ENCODE peak calls at places on chromosomes 13 and 19, in eight cellular contexts. M is omental fat pad, I is cardiac fibroblast, N is epithelial cell of esophagus, C is GM20000, W is sigmoid colon, L is stomach, J is kidney. H is an unnamed sample.

GRCh38 chr13:31394491-31394890 is 194.7 kb downstream of the B3GLCT start:
- DNase-seq in M (no peak), I (no peak), N (no peak), C (no peak), W (no peak), L (no peak), J (no peak), H (peak)

GRCh38 chr19:5624741-5625140 is 1.9 kb downstream of the SAFB start:
- DNase-seq in M (no peak), I (no peak), N (no peak), C (no peak), W (no peak), L (no peak), J (no peak), H (no peak)

GRCh38 chr13:44917589-44918322 is 71.5 kb downstream of the NUFIP1 start:
- DNase-seq in M (peak), I (peak), N (peak), C (peak), W (peak), L (peak), J (peak), H (peak)

GRCh38 chr13:46593403-46593802 is 40.4 kb downstream of the LRCH1 start:
- DNase-seq in M (no peak), I (no peak), N (no peak), C (peak), W (no peak), L (no peak), J (no peak), H (no peak)

GRCh38 chr13:70732611-70733010 is 624.4 kb upstream of the KLHL1 start:
- DNase-seq in M (no peak), I (no peak), N (no peak), C (no peak), W (no peak), L (no peak), J (no peak), H (no peak)

GRCh38 chr19:808176-808741 is 11.0 kb downstream of the PTBP1 start:
- DNase-seq in M (no peak), I (no peak), N (no peak), C (no peak), W (no peak), L (no peak), J (peak), H (no peak)

GRCh38 chr13:97798836-97799235 is 154.6 kb upstream of the IPO5 start:
- DNase-seq in M (no peak), I (no peak), N (no peak), C (no peak), W (no peak), L (no peak), J (no peak), H (no peak)

GRCh38 chr13:73275163-73275562 is 216.4 kb downstream of the KLF5 start:
- DNase-seq in M (no peak), I (no peak), N (no peak), C (no peak), W (no peak), L (no peak), J (no peak), H (no peak)

GRCh38 chr19:50833802-50834167 is 411 bp upstream of the KLK15 start:
- DNase-seq in M (no peak), I (no peak), N (no peak), C (no peak), W (no peak), L (no peak), J (no peak), H (no peak)

GRCh38 chr13:31207630-31208549 is 8.1 kb downstream of the B3GLCT start:
- DNase-seq in M (no peak), I (peak), N (no peak), C (no peak), W (peak), L (no peak), J (no peak), H (peak)

GRCh38 chr13:42814868-42815267 is 33.5 kb downstream of the FAM216B start:
- DNase-seq in M (no peak), I (peak), N (peak), C (no peak), W (no peak), L (no peak), J (no peak), H (peak)

GRCh38 chr19:49339364-49340068 is 4.3 kb downstream of the CD37 start:
- DNase-seq in M (peak), I (peak), N (peak), C (peak), W (peak), L (peak), J (peak), H (no peak)

GRCh38 chr19:42295831-42296525 is 6.0 kb upstream of the PRR19 start:
- DNase-seq in M (peak), I (peak), N (peak), C (peak), W (peak), L (peak), J (peak), H (no peak)

GRCh38 chr19:47427241-47428176 is 8.2 kb upstream of the MEIS3 start:
- DNase-seq in M (no peak), I (peak), N (peak), C (peak), W (peak), L (peak), J (peak), H (no peak)

GRCh38 chr13:75410207-75410606 is 71.8 kb downstream of the TBC1D4 start:
- DNase-seq in M (no peak), I (no peak), N (no peak), C (no peak), W (no peak), L (no peak), J (no peak), H (no peak)

GRCh38 chr13:109271991-109272454 is 514.4 kb downstream of the IRS2 start:
- DNase-seq in M (no peak), I (peak), N (peak), C (no peak), W (no peak), L (no peak), J (no peak), H (no peak)

GRCh38 chr19:35648017-35648961 is at the start of gene COX6B1:
- DNase-seq in M (peak), I (peak), N (peak), C (peak), W (peak), L (peak), J (peak), H (peak)

GRCh38 chr13:31722684-31723083 is 16.6 kb upstream of the RXFP2 start:
- DNase-seq in M (no peak), I (peak), N (no peak), C (no peak), W (no peak), L (no peak), J (no peak), H (peak)

GRCh38 chr19:29687897-29688728 is 22.9 kb downstream of the PLEKHF1 start:
- DNase-seq in M (no peak), I (peak), N (peak), C (no peak), W (no peak), L (no peak), J (no peak), H (no peak)

GRCh38 chr13:113520571-113520970 is 30.1 kb upstream of the DCUN1D2 start:
- DNase-seq in M (no peak), I (no peak), N (no peak), C (no peak), W (peak), L (no peak), J (peak), H (no peak)
- TF ChIP-seq CTCF in M (no peak), I (no peak), N (no peak), C (no peak), W (no peak), L (no peak), J (no peak), H (no peak)

DNA sequence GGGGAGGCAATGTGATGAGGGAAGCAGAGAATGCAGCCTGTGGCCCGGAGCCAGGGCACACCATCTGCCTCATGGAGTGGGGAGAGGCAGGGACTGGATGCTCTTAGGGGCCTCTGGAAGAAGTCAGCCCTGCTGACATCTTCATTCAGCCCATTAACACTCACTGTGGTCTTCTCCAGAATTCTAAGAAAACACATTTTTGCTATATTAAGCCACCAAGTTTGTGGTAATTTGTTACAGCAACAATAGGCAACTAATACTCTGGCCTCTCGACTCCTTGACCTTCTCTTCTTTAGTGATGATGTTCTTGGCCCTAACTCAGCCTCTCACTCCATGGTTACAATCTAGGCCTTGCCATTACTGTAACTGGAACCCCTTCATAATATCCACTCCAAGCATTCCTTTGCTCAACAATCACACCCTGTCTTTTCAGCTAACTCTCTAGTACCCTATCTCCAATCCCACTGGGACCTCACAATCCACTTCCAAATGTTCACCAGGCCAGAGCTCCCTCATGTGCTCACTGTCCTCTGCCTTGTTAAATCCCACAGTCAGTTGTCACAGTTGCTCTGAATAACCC is 98.5 kb downstream of the MIPEP start:
- DNase-seq in M (no peak), I (peak), N (no peak), C (no peak), W (no peak), L (no peak), J (no peak), H (peak)
- TF ChIP-seq CTCF in M (no peak), I (no peak), N (no peak), C (no peak), W (no peak), L (no peak), J (no peak), H (no peak)

GRCh38 chr19:33767898-33768413 is 28.7 kb upstream of the KCTD15 start:
- DNase-seq in M (no peak), I (peak), N (peak), C (no peak), W (no peak), L (no peak), J (no peak), H (no peak)
- TF ChIP-seq CTCF in M (no peak), I (peak), N (no peak), C (no peak), W (no peak), L (no peak), J (no peak), H (peak)

GRCh38 chr19:40534148-40534547 is 42.5 kb upstream of the SHKBP1 start:
- DNase-seq in M (no peak), I (no peak), N (no peak), C (no peak), W (no peak), L (no peak), J (peak), H (no peak)

GRCh38 chr19:40542197-40542859 is 34.3 kb upstream of the SHKBP1 start:
- DNase-seq in M (no peak), I (peak), N (no peak), C (no peak), W (peak), L (peak), J (peak), H (no peak)

GRCh38 chr19:40543029-40543597 is 33.6 kb upstream of the SHKBP1 start:
- DNase-seq in M (no peak), I (no peak), N (no peak), C (no peak), W (no peak), L (no peak), J (no peak), H (no peak)

GRCh38 chr19:40533508-40533907 is 43.2 kb upstream of the SHKBP1 start:
- DNase-seq in M (no peak), I (no peak), N (no peak), C (no peak), W (no peak), L (no peak), J (no peak), H (no peak)

GRCh38 chr19:40539070-40539469 is 37.6 kb upstream of the SHKBP1 start:
- DNase-seq in M (no peak), I (peak), N (peak), C (no peak), W (no peak), L (no peak), J (no peak), H (no peak)
- TF ChIP-seq CTCF in M (no peak), I (no peak), N (no peak), C (no peak), W (no peak), L (no peak), J (no peak), H (no peak)

H was measured in astrocyte of the cerebellum.